ENCODE peak calls at places on chromosomes 13 and 19, in six cellular contexts. W, H, C, N, U and Z are unnamed samples. For H3K9me3 and H3K4me1, the result is how much of the 10 kb centered on the place peaks cover.

GRCh38 chr19:47444388-47444821 is 25.1 kb upstream of the MEIS3 start:
- DNase-seq in W (no peak), H (no peak), C (no peak), N (no peak), U (no peak), Z (peak)

GRCh38 chr13:73073050-73073449 is 14.2 kb downstream of the KLF5 start:
- DNase-seq in W (no peak), H (no peak), C (no peak), N (no peak), U (no peak), Z (no peak)

GRCh38 chr13:57925250-57925649 is 293.7 kb downstream of the PCDH17 start:
- DNase-seq in W (no peak), H (no peak), C (no peak), N (no peak), U (no peak), Z (no peak)

GRCh38 chr19:46574533-46574932 is 26.6 kb upstream of the CALM3 start:
- DNase-seq in W (no peak), H (no peak), C (no peak), N (no peak), U (no peak), Z (no peak)

GRCh38 chr19:8251025-8251472 is 41.9 kb downstream of the CERS4 start:
- DNase-seq in W (peak), H (peak), C (no peak), N (peak), U (peak), Z (no peak)

GRCh38 chr13:95906999-95907398 is 146.2 kb downstream of the UGGT2 start:
- DNase-seq in W (no peak), H (no peak), C (no peak), N (no peak), U (no peak), Z (no peak)

GRCh38 chr13:99380921-99381645 is 73.9 kb upstream of the GPR183 start:
- DNase-seq in W (no peak), H (peak), C (no peak), N (no peak), U (no peak), Z (no peak)

GRCh38 chr13:113458218-113459065 is 5.2 kb upstream of the ADPRHL1 start:
- DNase-seq in W (peak), H (peak), C (no peak), N (no peak), U (peak), Z (peak)

DNA sequence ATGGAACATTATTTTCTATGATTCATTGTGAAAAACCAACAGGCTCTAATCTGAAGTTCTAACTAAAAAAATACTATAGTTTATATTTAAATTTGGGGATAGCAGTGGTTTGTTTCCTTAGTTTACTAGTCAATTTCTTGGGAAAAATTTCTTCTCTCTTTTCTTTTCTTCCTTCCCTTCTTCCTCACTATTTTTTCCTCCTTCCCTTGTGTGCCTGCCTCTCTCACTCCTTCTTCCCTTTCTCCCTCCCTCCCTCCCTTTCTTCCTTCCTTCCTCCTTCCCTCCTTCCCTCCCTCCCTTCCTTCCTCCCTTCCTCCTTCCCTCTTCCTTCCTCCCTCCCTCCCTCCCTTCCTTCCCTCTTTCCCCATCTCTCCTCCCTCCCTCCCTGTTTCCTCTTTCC is 226.5 kb downstream of the ZNF536 start:
- DNase-seq in W (no peak), H (no peak), C (no peak), N (no peak), U (no peak), Z (no peak)
- H3K9me3 ChIP-seq in W (under half), H (under half), C (under half), N (under half), U (under half), Z (under half)

GRCh38 chr19:18518639-18519038 is 3.2 kb downstream of the ELL start:
- DNase-seq in W (no peak), H (no peak), C (no peak), N (no peak), U (no peak), Z (no peak)
- H3K4me1 ChIP-seq in W (under half), H (under half), C (under half), N (under half), U (under half), Z (under half)

DNA sequence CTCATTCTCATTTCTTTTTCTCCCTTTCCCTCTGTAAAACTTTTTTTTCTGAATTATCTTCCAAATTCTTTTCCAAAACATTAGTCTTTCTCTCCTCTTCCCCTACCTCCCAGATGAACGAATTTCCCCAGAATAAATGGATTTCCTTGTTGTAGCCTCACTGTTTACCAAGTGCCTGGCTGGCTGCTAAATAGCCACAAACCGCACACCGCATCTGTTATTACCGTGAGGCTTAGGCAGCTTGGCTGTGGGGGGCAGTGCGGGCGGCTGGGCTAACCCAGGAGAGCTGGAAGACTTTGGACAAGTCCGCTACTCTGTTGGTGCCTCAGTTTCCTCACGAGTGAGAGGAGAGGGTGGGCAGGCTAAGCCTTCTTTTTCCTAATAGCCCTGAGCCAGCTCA is 10.7 kb downstream of the IL17D start:
- DNase-seq in W (peak), H (no peak), C (no peak), N (no peak), U (no peak), Z (no peak)
- H3K27ac ChIP-seq in W (peak), H (no peak), C (no peak), N (peak), U (peak), Z (no peak)

GRCh38 chr13:78593129-78593528 is 10.2 kb downstream of the POU4F1 start:
- DNase-seq in W (no peak), H (no peak), C (no peak), N (no peak), U (no peak), Z (no peak)

GRCh38 chr13:78595458-78595818 is 7.9 kb downstream of the POU4F1 start:
- DNase-seq in W (no peak), H (no peak), C (no peak), N (no peak), U (no peak), Z (no peak)

GRCh38 chr13:78595819-78596700 is 7.3 kb downstream of the POU4F1 start:
- DNase-seq in W (no peak), H (no peak), C (no peak), N (no peak), U (no peak), Z (peak)

GRCh38 chr13:78596701-78597550 is 6.4 kb downstream of the POU4F1 start:
- DNase-seq in W (no peak), H (no peak), C (no peak), N (no peak), U (no peak), Z (no peak)

DNA sequence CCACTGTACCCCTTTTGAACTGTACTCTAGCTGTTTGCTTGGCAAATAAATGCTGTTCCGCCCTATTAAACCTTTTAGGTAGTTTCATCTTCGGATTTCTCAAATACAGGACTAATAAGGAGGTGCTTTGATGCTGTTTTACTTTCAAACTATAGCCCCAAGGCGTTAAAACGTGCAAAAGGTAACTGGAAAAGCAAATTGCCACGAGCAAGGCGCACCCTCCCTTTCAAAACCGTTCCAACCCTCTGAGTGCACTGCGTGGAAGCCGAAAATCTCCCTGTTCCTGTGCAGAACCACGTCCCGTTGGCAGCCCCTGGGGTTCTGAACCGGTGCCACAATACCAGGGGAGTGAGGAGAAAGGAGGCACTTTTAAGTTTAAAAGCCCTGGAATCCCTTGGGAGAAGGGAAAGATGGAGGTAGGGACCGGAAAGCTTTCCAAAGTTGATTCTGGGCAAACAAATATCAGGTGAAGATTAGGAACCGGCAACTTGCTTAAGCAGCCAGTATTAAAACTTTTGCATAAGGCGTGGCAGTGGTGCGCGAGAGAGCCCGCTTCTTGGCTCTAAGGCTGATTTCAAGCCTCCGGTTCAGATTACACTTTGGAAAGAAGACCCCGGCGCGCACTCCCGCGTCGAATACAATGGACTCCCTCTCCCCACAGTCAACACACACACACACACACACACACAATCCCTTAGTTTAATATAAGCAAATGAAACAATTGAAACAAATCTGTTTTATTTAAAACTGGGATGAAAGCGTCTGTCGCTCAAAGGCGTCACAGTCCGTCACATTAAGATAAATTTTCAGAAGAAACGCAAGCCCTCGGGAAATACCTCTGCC is 9.5 kb downstream of the POU4F1 start:
- DNase-seq in W (no peak), H (no peak), C (no peak), N (no peak), U (no peak), Z (no peak)
- H3K9me3 ChIP-seq in W (under half), H (under half), C (under half), N (under half), U (under half), Z (under half)

GRCh38 chr13:33280550-33280905 is 5.0 kb downstream of the STARD13 start:
- DNase-seq in W (no peak), H (no peak), C (no peak), N (no peak), U (no peak), Z (no peak)
- H3K4me1 ChIP-seq in W (half or more), H (under half), C (under half), N (under half), U (half or more), Z (under half)

GRCh38 chr19:41500443-41500842 is 57.5 kb downstream of the ERICH4 start:
- DNase-seq in W (no peak), H (no peak), C (no peak), N (no peak), U (no peak), Z (no peak)
- H3K27ac ChIP-seq in W (no peak), H (no peak), C (no peak), N (peak), U (peak), Z (no peak)

GRCh38 chr19:57641715-57642234 is 8.8 kb downstream of the ZNF211 start:
- DNase-seq in W (no peak), H (no peak), C (no peak), N (no peak), U (no peak), Z (no peak)
- H3K9me3 ChIP-seq in W (under half), H (under half), C (under half), N (under half), U (half or more), Z (half or more)

DNA sequence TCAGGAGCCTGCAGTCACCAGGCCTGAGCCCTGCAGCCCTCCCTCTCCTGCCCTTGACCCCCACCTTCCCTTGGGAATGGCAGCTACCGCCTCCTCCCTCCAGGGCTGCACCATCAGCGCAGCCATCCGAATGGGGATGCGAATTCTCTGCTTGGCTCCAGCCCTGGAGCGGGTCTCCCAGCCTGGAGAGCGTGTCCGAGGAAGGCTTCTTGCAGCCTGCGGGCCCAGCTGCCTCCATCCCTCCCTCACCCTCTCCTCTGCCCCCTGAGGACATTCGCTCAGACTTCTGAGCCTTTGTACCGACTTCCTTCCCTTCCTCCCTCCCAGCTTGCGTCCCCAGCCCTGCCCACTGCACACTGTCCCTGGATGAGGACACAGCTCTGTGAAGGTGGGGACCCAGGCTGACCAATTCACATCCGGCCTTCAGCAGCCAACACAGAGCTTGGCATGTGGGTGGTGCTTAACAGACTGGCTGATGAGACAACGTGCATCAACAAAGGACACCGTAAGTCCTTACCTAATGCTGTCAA is 6.0 kb upstream of the NKPD1 start:
- DNase-seq in W (no peak), H (no peak), C (no peak), N (no peak), U (no peak), Z (no peak)
- H3K4me1 ChIP-seq in W (under half), H (under half), C (under half), N (under half), U (under half), Z (under half)

DNA sequence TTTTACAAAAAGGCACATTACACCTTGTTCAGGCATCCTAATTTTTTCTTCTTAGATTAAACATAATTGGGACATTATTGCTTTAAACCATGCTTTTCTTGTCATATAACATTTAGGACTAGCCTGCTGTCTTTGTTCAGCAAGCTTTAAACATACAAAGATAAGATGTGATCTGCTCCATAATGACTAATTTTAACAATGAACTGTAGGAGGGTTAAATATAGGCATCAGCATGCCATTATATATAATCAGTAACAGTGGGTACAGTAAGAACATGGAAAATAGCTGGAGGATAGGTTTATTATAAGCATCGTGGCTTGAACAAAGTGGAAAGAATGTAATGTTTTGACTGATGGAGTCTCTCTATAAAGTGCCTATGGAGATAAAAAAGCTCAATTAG is 661.7 kb downstream of the SLITRK6 start:
- DNase-seq in W (no peak), H (no peak), C (no peak), N (no peak), U (no peak), Z (no peak)
- H3K27ac ChIP-seq in W (no peak), H (no peak), C (no peak), N (no peak), U (no peak), Z (no peak)

GRCh38 chr13:40304391-40304790 is 362.1 kb downstream of the FOXO1 start:
- DNase-seq in W (no peak), H (no peak), C (no peak), N (no peak), U (no peak), Z (no peak)
- H3K9me3 ChIP-seq in W (under half), H (under half), C (under half), N (under half), U (under half), Z (under half)